ENCODE peak calls at places on chromosomes 3 and 15, in six cellular contexts. Y is IMR-90; S is neuronal stem cell; K is T-helper 17 cell; O is stimulated activated CD8-positive, alpha-beta memory T cell treated with anti-CD3 and anti-CD28 coated beads, Interleukin-4, amount 100 ng/mL, for 24 hours; Z is left ventricle myocardium superior. J is an unnamed sample.

GRCh38 chr3:37197810-37198371 is 23.5 kb upstream of the LRRFIP2 start:
- DNase-seq in S (no peak), Y (peak; percentile 55), K (no peak), Z (no peak), O (no peak), J (no peak)

GRCh38 chr15:77036537-77037474 is 34.1 kb downstream of the TSPAN3 start:
- DNase-seq in Y (no peak), O (no peak), Z (peak; percentile 23), K (no peak), S (no peak), J (no peak)

GRCh38 chr3:46646700-46647099 is 34.4 kb downstream of the FAM240A start:
- DNase-seq in Y (peak; percentile 89), S (no peak), O (no peak), Z (no peak), K (no peak), J (no peak)

GRCh38 chr15:40049076-40049475 is 10.1 kb upstream of the SRP14 start:
- DNase-seq in S (no peak), O (no peak), K (no peak), Z (no peak), Y (no peak), J (no peak)

GRCh38 chr15:68548375-68548774 is 30.4 kb upstream of the CORO2B start:
- DNase-seq in K (no peak), Z (no peak), S (no peak), O (no peak), Y (no peak), J (no peak)

GRCh38 chr3:39809995-39810595 is 686 bp downstream of the MYRIP start:
- DNase-seq in S (peak; percentile 11), O (no peak), Y (no peak), Z (peak; percentile 28), K (no peak), J (no peak)

GRCh38 chr15:76169013-76169412 is 109.2 kb downstream of the TMEM266 start:
- DNase-seq in O (no peak), Z (no peak), K (no peak), Y (peak; percentile 29), S (no peak), J (no peak)

GRCh38 chr3:58161435-58162398 is 49.1 kb downstream of the DNASE1L3 start:
- DNase-seq in O (no peak), K (no peak), Y (peak; percentile 98), Z (peak; percentile 48), S (no peak), J (no peak)

GRCh38 chr15:82646250-82647044 is 716 bp downstream of the CPEB1 start:
- DNase-seq in Z (peak; percentile 31), Y (no peak), K (no peak), S (no peak), O (no peak), J (no peak)